ENCODE peak calls at places on chromosomes 4 and X, in ten cellular contexts. One of them, this sample, is unnamed.

GRCh38 chrX:46444011-46444410 is 101.2 kb downstream of the ZNF674 start:
- DNase-seq in NCI-H1092: no peak
- DNase-seq in fibroblast of pulmonary artery: peak; percentile 71
- DNase-seq in T-cell: no peak
- DNase-seq in HT1080: peak; percentile 94
- DNase-seq in iris pigment epithelial cell: peak; percentile 86
- DNase-seq in hepatocyte: peak; percentile 46
- DNase-seq in ascending aorta: no peak
- DNase-seq in fibroblast of the aortic adventitia: peak; percentile 60
- DNase-seq in PC-3: peak; percentile 85
- DNase-seq in this sample: peak; percentile 25

GRCh38 chrX:135345328-135345645 is 36.0 kb downstream of the ETDC start:
- DNase-seq in iris pigment epithelial cell: peak; percentile 30
- DNase-seq in ascending aorta: no peak
- DNase-seq in HT1080: peak; percentile 36
- DNase-seq in fibroblast of pulmonary artery: peak; percentile 65
- DNase-seq in hepatocyte: peak; percentile 26
- DNase-seq in NCI-H1092: peak; percentile 49
- DNase-seq in T-cell: no peak
- DNase-seq in PC-3: peak; percentile 34
- DNase-seq in fibroblast of the aortic adventitia: peak; percentile 67
- DNase-seq in this sample: peak; percentile 59

GRCh38 chr4:73335717-73336116 is 68.4 kb upstream of the ALB start:
- DNase-seq in fibroblast of pulmonary artery: no peak
- DNase-seq in T-cell: no peak
- DNase-seq in iris pigment epithelial cell: no peak
- DNase-seq in ascending aorta: no peak
- DNase-seq in NCI-H1092: no peak
- DNase-seq in HT1080: no peak
- DNase-seq in fibroblast of the aortic adventitia: no peak
- DNase-seq in hepatocyte: no peak
- DNase-seq in PC-3: no peak
- DNase-seq in this sample: peak; percentile 14

GRCh38 chr4:111398906-111399330 is 746.3 kb upstream of the FAM241A start:
- DNase-seq in HT1080: no peak
- DNase-seq in iris pigment epithelial cell: peak; percentile 40
- DNase-seq in NCI-H1092: no peak
- DNase-seq in fibroblast of the aortic adventitia: peak; percentile 52
- DNase-seq in ascending aorta: no peak
- DNase-seq in fibroblast of pulmonary artery: peak; percentile 10
- DNase-seq in hepatocyte: peak; percentile 20
- DNase-seq in T-cell: no peak
- DNase-seq in PC-3: no peak
- DNase-seq in this sample: peak; percentile 39

GRCh38 chr4:103197765-103198110 is 405 bp downstream of the CENPE start:
- DNase-seq in fibroblast of pulmonary artery: no peak
- DNase-seq in ascending aorta: no peak
- DNase-seq in NCI-H1092: no peak
- DNase-seq in PC-3: no peak
- DNase-seq in hepatocyte: no peak
- DNase-seq in HT1080: no peak
- DNase-seq in iris pigment epithelial cell: peak; percentile 40
- DNase-seq in T-cell: no peak
- DNase-seq in fibroblast of the aortic adventitia: no peak
- DNase-seq in this sample: no peak

GRCh38 chr4:158172196-158172557 is 648 bp downstream of the GASK1B start:
- DNase-seq in T-cell: no peak
- DNase-seq in ascending aorta: no peak
- DNase-seq in iris pigment epithelial cell: peak; percentile 57
- DNase-seq in PC-3: peak; percentile 19
- DNase-seq in fibroblast of pulmonary artery: peak; percentile 65
- DNase-seq in fibroblast of the aortic adventitia: peak; percentile 72
- DNase-seq in HT1080: no peak
- DNase-seq in NCI-H1092: no peak
- DNase-seq in hepatocyte: no peak
- DNase-seq in this sample: peak; percentile 36

GRCh38 chr4:156195914-156196313 is 242.2 kb upstream of the CTSO start:
- DNase-seq in hepatocyte: no peak
- DNase-seq in T-cell: no peak
- DNase-seq in iris pigment epithelial cell: no peak
- DNase-seq in fibroblast of pulmonary artery: no peak
- DNase-seq in ascending aorta: no peak
- DNase-seq in NCI-H1092: no peak
- DNase-seq in HT1080: no peak
- DNase-seq in PC-3: no peak
- DNase-seq in fibroblast of the aortic adventitia: no peak
- DNase-seq in this sample: no peak

GRCh38 chr4:130029442-130029841 is 933.5 kb downstream of the C4orf33 start:
- DNase-seq in PC-3: no peak
- DNase-seq in NCI-H1092: no peak
- DNase-seq in fibroblast of pulmonary artery: no peak
- DNase-seq in fibroblast of the aortic adventitia: no peak
- DNase-seq in iris pigment epithelial cell: no peak
- DNase-seq in hepatocyte: no peak
- DNase-seq in T-cell: no peak
- DNase-seq in ascending aorta: no peak
- DNase-seq in HT1080: no peak
- DNase-seq in this sample: no peak

GRCh38 chrX:119755981-119756533 is 2.3 kb upstream of the SOWAHD start:
- DNase-seq in PC-3: no peak
- DNase-seq in HT1080: no peak
- DNase-seq in NCI-H1092: no peak
- DNase-seq in ascending aorta: no peak
- DNase-seq in fibroblast of pulmonary artery: no peak
- DNase-seq in T-cell: no peak
- DNase-seq in hepatocyte: no peak
- DNase-seq in fibroblast of the aortic adventitia: no peak
- DNase-seq in iris pigment epithelial cell: no peak
- DNase-seq in this sample: no peak

GRCh38 chrX:154719132-154719675 is 31.7 kb downstream of the GAB3 start:
- DNase-seq in iris pigment epithelial cell: peak; percentile 93
- DNase-seq in fibroblast of pulmonary artery: peak; percentile 80
- DNase-seq in PC-3: peak; percentile 81
- DNase-seq in NCI-H1092: no peak
- DNase-seq in ascending aorta: no peak
- DNase-seq in hepatocyte: no peak
- DNase-seq in fibroblast of the aortic adventitia: peak; percentile 58
- DNase-seq in T-cell: no peak
- DNase-seq in HT1080: peak; percentile 76
- DNase-seq in this sample: no peak

GRCh38 chr4:16122784-16123183 is 39.0 kb upstream of the PROM1 start:
- DNase-seq in HT1080: no peak
- DNase-seq in iris pigment epithelial cell: no peak
- DNase-seq in fibroblast of the aortic adventitia: no peak
- DNase-seq in PC-3: no peak
- DNase-seq in NCI-H1092: no peak
- DNase-seq in hepatocyte: no peak
- DNase-seq in T-cell: no peak
- DNase-seq in fibroblast of pulmonary artery: no peak
- DNase-seq in ascending aorta: no peak
- DNase-seq in this sample: no peak

GRCh38 chrX:104318330-104319009 is 63.7 kb upstream of the ESX1 start:
- DNase-seq in NCI-H1092: no peak
- DNase-seq in HT1080: peak; percentile 85
- DNase-seq in T-cell: no peak
- DNase-seq in fibroblast of pulmonary artery: peak; percentile 50
- DNase-seq in PC-3: peak; percentile 96
- DNase-seq in iris pigment epithelial cell: peak; percentile 51
- DNase-seq in ascending aorta: no peak
- DNase-seq in fibroblast of the aortic adventitia: peak; percentile 52
- DNase-seq in hepatocyte: peak; percentile 48
- DNase-seq in this sample: no peak

GRCh38 chr4:53522334-53522733 is 69.0 kb downstream of the LNX1 start:
- DNase-seq in iris pigment epithelial cell: no peak
- DNase-seq in HT1080: no peak
- DNase-seq in hepatocyte: no peak
- DNase-seq in ascending aorta: no peak
- DNase-seq in fibroblast of the aortic adventitia: no peak
- DNase-seq in T-cell: no peak
- DNase-seq in fibroblast of pulmonary artery: no peak
- DNase-seq in NCI-H1092: no peak
- DNase-seq in PC-3: peak; percentile 25
- DNase-seq in this sample: no peak

This sample was measured in left kidney.